ENCODE peak calls at places on chromosomes 6 and 20, in eight cellular contexts. M is breast epithelium, G is GM23338, Y is transverse colon, Z is endothelial cell of umbilical vein, W is HCT116, P is Panc1, E is esophagus muscularis mucosa. U is an unnamed sample.

GRCh38 chr20:47330933-47331708 is 25.4 kb downstream of the ZMYND8 start:
- DNase-seq in M (no peak), W (peak; percentile 76), E (no peak), Y (peak; percentile 51), G (no peak), P (peak; percentile 82), Z (peak; percentile 87), U (no peak)

GRCh38 chr20:46835418-46835817 is 59.2 kb upstream of the EYA2 start:
- DNase-seq in E (no peak), G (no peak), W (no peak), P (no peak), Y (no peak), M (no peak), Z (no peak), U (no peak)

GRCh38 chr20:52313335-52313963 is 121.9 kb upstream of the ZFP64 start:
- DNase-seq in G (peak; percentile 79), M (no peak), P (peak; percentile 20), W (peak; percentile 7), Z (peak; percentile 54), Y (no peak), E (no peak), U (no peak)

GRCh38 chr20:24406761-24407550 is 62.5 kb upstream of the SYNDIG1 start:
- DNase-seq in W (no peak), G (no peak), Y (no peak), E (peak; percentile 62), M (no peak), Z (no peak), P (no peak), U (no peak)

GRCh38 chr6:166032366-166033171 is 135.1 kb downstream of the TBXT start:
- DNase-seq in E (no peak), M (no peak), G (peak; percentile 81), Z (no peak), P (peak; percentile 27), Y (peak; percentile 22), W (peak; percentile 47), U (no peak)

GRCh38 chr20:21396921-21397340 is 395 bp downstream of the NKX2-4 start:
- DNase-seq in P (no peak), W (no peak), Z (no peak), Y (no peak), M (no peak), G (peak; percentile 53), E (no peak), U (no peak)

GRCh38 chr20:36742558-36742957 is 3.3 kb downstream of the NDRG3 start:
- DNase-seq in M (no peak), W (no peak), Z (no peak), E (no peak), G (no peak), Y (no peak), P (no peak), U (no peak)

GRCh38 chr6:52538921-52539354 is 37.9 kb downstream of the TRAM2 start:
- DNase-seq in E (no peak), W (no peak), M (no peak), G (no peak), P (no peak), Y (no peak), Z (no peak), U (no peak)

GRCh38 chr6:33610779-33611421 is 10.2 kb upstream of the ITPR3 start:
- DNase-seq in M (no peak), E (no peak), G (peak; percentile 49), Y (peak; percentile 80), Z (no peak), P (no peak), W (no peak), U (no peak)

GRCh38 chr6:31626952-31627351 is 6.4 kb downstream of the PRRC2A start:
- DNase-seq in Z (no peak), Y (no peak), M (no peak), W (no peak), P (no peak), E (no peak), G (no peak), U (no peak)

GRCh38 chr6:129659590-129660345 is 50.2 kb downstream of the ARHGAP18 start:
- DNase-seq in Z (no peak), M (no peak), G (no peak), W (no peak), P (no peak), Y (no peak), E (no peak), U (no peak)

GRCh38 chr6:115796829-115797228 is 263.9 kb downstream of the FRK start:
- DNase-seq in Y (no peak), P (no peak), M (no peak), W (no peak), G (peak; percentile 46), E (no peak), Z (no peak), U (no peak)

GRCh38 chr20:62925420-62926228 is 681 bp downstream of the DIDO1 start:
- DNase-seq in Z (no peak), W (no peak), E (no peak), Y (peak; percentile 54), P (no peak), M (no peak), G (no peak), U (peak; percentile 90)

DNA sequence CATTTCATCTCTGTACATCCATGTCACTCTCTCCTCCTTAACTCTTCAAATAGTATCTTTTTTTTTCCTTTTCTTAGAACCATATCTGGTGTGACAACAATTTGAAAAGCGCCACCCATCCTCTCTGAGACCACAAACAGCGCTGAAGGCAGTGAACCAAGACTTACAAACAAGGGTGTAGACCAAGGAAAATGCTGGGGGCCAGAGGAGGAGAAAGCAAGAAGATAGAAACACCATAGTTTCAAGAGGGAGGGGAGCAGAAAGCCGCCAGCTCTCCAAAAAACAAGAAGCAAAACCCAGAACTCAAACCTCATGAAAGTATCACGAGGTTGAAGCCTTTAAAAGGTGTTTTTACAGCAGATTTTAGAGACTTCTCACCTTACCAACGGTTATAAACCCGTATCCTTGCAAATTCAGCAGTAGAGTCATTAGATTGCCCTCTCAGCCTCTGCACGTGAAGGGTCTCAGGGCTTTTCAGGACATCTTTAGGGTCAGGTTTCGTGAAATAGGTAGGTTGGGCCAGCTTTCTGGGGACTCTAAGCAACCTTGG is 13.3 kb upstream of the RIPOR2 start:
- DNase-seq in Y (peak; percentile 23), Z (no peak), M (no peak), G (no peak), W (no peak), P (no peak), E (no peak), U (no peak)
- H3K4me3 ChIP-seq in Y (no peak overlapping the region), Z (no peak overlapping the region), M (no peak overlapping the region), G (no peak overlapping the region), W (no peak overlapping the region), P (no peak overlapping the region), E (no peak overlapping the region), U (no peak overlapping the region)

GRCh38 chr20:48773837-48774418 is 53.9 kb downstream of the PREX1 start:
- DNase-seq in M (no peak), W (no peak), P (no peak), Y (peak; percentile 32), E (no peak), Z (no peak), G (no peak), U (peak; percentile 87)

GRCh38 chr20:48772183-48772976 is 55.4 kb downstream of the PREX1 start:
- DNase-seq in E (no peak), Y (peak; percentile 40), P (no peak), M (no peak), W (no peak), G (no peak), Z (peak; percentile 50), U (peak; percentile 90)

GRCh38 chr20:48770700-48771099 is 57.1 kb downstream of the PREX1 start:
- DNase-seq in Y (no peak), G (no peak), P (no peak), Z (no peak), E (no peak), M (no peak), W (no peak), U (peak; percentile 59)

GRCh38 chr20:48769111-48769879 is 58.5 kb downstream of the PREX1 start:
- DNase-seq in W (no peak), M (no peak), Z (no peak), P (no peak), E (no peak), G (peak; percentile 41), Y (no peak), U (peak; percentile 88)

GRCh38 chr20:48771542-48771941 is 56.3 kb downstream of the PREX1 start:
- DNase-seq in Y (no peak), E (no peak), M (no peak), Z (no peak), P (no peak), W (no peak), G (no peak), U (no peak)
- H3K4me1 ChIP-seq in Y (peaks cover 31% of the 10 kb centered on the region), E (no peaks in the 10 kb centered on the region), M (no peaks in the 10 kb centered on the region), Z (peaks cover 8% of the 10 kb centered on the region), P (peaks cover 5% of the 10 kb centered on the region), W (peaks cover 9% of the 10 kb centered on the region), G (peaks cover 12% of the 10 kb centered on the region), U (peaks cover 62% of the 10 kb centered on the region)

DNA sequence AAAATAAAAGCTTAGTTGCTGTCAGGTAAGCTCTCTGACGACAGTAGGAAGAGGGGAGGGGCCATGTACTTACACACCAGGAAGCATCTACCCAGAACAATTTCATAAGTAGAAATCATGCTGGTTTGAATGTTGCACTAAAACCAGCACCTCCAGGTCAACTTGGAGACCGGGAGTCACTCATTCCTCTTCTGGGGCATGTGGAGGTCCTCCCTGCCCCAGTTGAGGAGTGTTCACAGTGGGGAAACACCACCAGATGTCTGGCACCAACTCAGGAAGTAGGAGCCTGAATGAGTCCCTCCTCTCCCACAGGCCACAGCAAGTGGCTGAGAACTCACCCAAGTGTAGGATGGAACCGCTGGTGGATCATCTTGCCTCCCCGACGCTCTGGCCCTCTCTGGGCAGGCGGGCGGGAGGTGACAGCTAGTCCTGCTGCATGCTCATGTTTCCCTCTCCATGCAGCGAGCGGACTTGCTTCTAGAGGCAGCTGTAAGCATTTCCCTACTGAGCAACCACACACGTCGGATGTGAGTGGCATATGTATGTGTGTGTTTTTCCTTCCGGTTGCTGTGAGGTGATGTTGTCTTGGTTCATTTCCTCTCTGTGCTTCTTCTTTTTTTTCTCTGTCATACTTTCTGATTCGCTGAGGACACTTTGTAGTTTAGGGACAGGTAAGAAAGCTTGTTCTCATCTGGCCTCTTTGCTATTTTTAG is 149.5 kb upstream of the NEDD9 start:
- DNase-seq in Y (peak; percentile 62), M (no peak), P (no peak), G (no peak), W (no peak), E (no peak), Z (no peak), U (peak; percentile 91)
- TF ChIP-seq POLR2AphosphoS5 in Y (peak; percentile 72), M (no peak), P (no peak), G (no peak), W (no peak), E (no peak), Z (no peak), U (peak; percentile 99)

GRCh38 chr6:152980656-152981055 is 2.2 kb downstream of the FBXO5 start:
- DNase-seq in P (no peak), Z (no peak), G (no peak), E (no peak), Y (no peak), M (no peak), W (no peak), U (no peak)

GRCh38 chr6:152981989-152982767 is 663 bp downstream of the FBXO5 start:
- DNase-seq in W (no peak), P (no peak), Z (no peak), E (no peak), M (no peak), Y (peak; percentile 14), G (peak; percentile 26), U (peak; percentile 90)

GRCh38 chr6:152982768-152983636 is at the start of gene FBXO5:
- DNase-seq in W (peak; percentile 94), P (peak; percentile 87), E (peak; percentile 99), G (peak; percentile 97), Y (peak; percentile 98), M (peak; percentile 96), Z (peak; percentile 97), U (peak; percentile 99)

GRCh38 chr6:152979116-152979515 is 3.7 kb downstream of the FBXO5 start:
- DNase-seq in E (no peak), G (no peak), M (no peak), Z (no peak), P (no peak), Y (no peak), W (no peak), U (no peak)

GRCh38 chr6:152981219-152981618 is 1.6 kb downstream of the FBXO5 start:
- DNase-seq in E (no peak), Y (no peak), M (no peak), P (no peak), Z (no peak), G (no peak), W (no peak), U (no peak)
- H3K4me3 ChIP-seq in E (no peak overlapping the region), Y (no peak overlapping the region), M (no peak overlapping the region), P (peak overlapping the region; percentile 82), Z (peak overlapping the region; percentile 99), G (peak overlapping the region; percentile 97), W (peak overlapping the region; percentile 94), U (no peak overlapping the region)